ENCODE peak calls at places on chromosomes 3 and 15, in five cellular contexts. B is endothelial cell of umbilical vein, O is left ventricle myocardium inferior, Y is PC-3, I is psoas muscle. W is an unnamed sample.

GRCh38 chr3:70933105-70933810 is 620.8 kb upstream of the MDFIC2 start:
- DNase-seq in B (peak; percentile 58), O (no peak), Y (peak; percentile 70), I (no peak), W (no peak)

GRCh38 chr3:108073712-108074431 is 17.0 kb downstream of the CD47 start:
- DNase-seq in B (no peak), O (no peak), Y (peak; percentile 14), I (no peak), W (no peak)

GRCh38 chr15:64013179-64014043 is 32.9 kb downstream of the DAPK2 start:
- DNase-seq in B (no peak), O (no peak), Y (peak; percentile 40), I (no peak), W (peak; percentile 33)

GRCh38 chr15:74768771-74769342 is 13.0 kb upstream of the CSK start:
- DNase-seq in B (peak; percentile 58), O (peak; percentile 50), Y (peak; percentile 64), I (no peak), W (peak; percentile 85)

GRCh38 chr15:70533931-70534742 is 229.2 kb downstream of the UACA start:
- DNase-seq in B (no peak), O (no peak), Y (peak; percentile 35), I (no peak), W (no peak)

GRCh38 chr3:191435981-191436380 is 25.0 kb upstream of the PYDC2 start:
- DNase-seq in B (no peak), O (no peak), Y (no peak), I (no peak), W (no peak)

GRCh38 chr3:52108302-52109232 is 45.7 kb downstream of the POC1A start:
- DNase-seq in B (no peak), O (peak; percentile 55), Y (no peak), I (peak; percentile 50), W (no peak)

GRCh38 chr3:178690571-178690970 is 154.3 kb downstream of the KCNMB2 start:
- DNase-seq in B (no peak), O (no peak), Y (no peak), I (no peak), W (peak; percentile 23)

GRCh38 chr3:161500057-161500836 is 3.6 kb downstream of the OTOL1 start:
- DNase-seq in B (no peak), O (no peak), Y (peak; percentile 51), I (no peak), W (peak; percentile 1)

GRCh38 chr15:51726302-51727073 is 11.0 kb downstream of the LYSMD2 start:
- DNase-seq in B (no peak), O (peak; percentile 43), Y (peak; percentile 86), I (peak; percentile 44), W (peak; percentile 90)

GRCh38 chr15:70810916-70811578 is 42.9 kb downstream of the LARP6 start:
- DNase-seq in B (no peak), O (no peak), Y (no peak), I (no peak), W (no peak)

GRCh38 chr15:41951571-41951970 is 20.8 kb downstream of the EHD4 start:
- DNase-seq in B (no peak), O (no peak), Y (no peak), I (no peak), W (no peak)

GRCh38 chr3:13484861-13485590 is 4.9 kb downstream of the HDAC11 start:
- DNase-seq in B (no peak), O (peak; percentile 86), Y (peak; percentile 77), I (peak; percentile 80), W (peak; percentile 54)

GRCh38 chr3:69649120-69649519 is 90.1 kb upstream of the MITF start:
- DNase-seq in B (peak; percentile 69), O (no peak), Y (peak; percentile 70), I (no peak), W (no peak)

GRCh38 chr3:152328841-152329240 is 60.1 kb downstream of the MBNL1 start:
- DNase-seq in B (peak; percentile 95), O (no peak), Y (peak; percentile 94), I (no peak), W (peak; percentile 90)

GRCh38 chr3:42347928-42348327 is 62.5 kb downstream of the LYZL4 start:
- DNase-seq in B (no peak), O (no peak), Y (no peak), I (no peak), W (no peak)

GRCh38 chr3:127394984-127395662 is 107.3 kb upstream of the PRR20G start:
- DNase-seq in B (no peak), O (peak; percentile 2), Y (no peak), I (no peak), W (no peak)

GRCh38 chr3:127304121-127304744 is 16.4 kb upstream of the PRR20G start:
- DNase-seq in B (no peak), O (no peak), Y (peak; percentile 75), I (no peak), W (no peak)

GRCh38 chr3:159252772-159253384 is 451.0 kb downstream of the MFSD1 start:
- DNase-seq in B (peak; percentile 80), O (no peak), Y (peak; percentile 79), I (no peak), W (peak; percentile 73)

GRCh38 chr15:45439521-45439931 is 61.2 kb upstream of the GATM start:
- DNase-seq in B (no peak), O (no peak), Y (no peak), I (no peak), W (no peak)

GRCh38 chr3:129702934-129703712 is 96.6 kb upstream of the PLXND1 start:
- DNase-seq in B (no peak), O (no peak), Y (no peak), I (no peak), W (no peak)

GRCh38 chr3:105798381-105798934 is 70.4 kb downstream of the CBLB start:
- DNase-seq in B (no peak), O (no peak), Y (no peak), I (no peak), W (no peak)

GRCh38 chr3:178419078-178419477 is 117.2 kb upstream of the KCNMB2 start:
- DNase-seq in B (no peak), O (no peak), Y (peak; percentile 62), I (no peak), W (peak; percentile 48)

GRCh38 chr3:105944281-105944680 is 75.5 kb upstream of the CBLB start:
- DNase-seq in B (no peak), O (no peak), Y (peak; percentile 49), I (no peak), W (peak; percentile 35)

GRCh38 chr15:33700695-33701303 is 267.5 kb upstream of the CHRM5 start:
- DNase-seq in B (peak; percentile 85), O (peak; percentile 45), Y (peak; percentile 84), I (peak; percentile 69), W (peak; percentile 83)

GRCh38 chr3:181899702-181900101 is 188.0 kb downstream of the SOX2 start:
- DNase-seq in B (no peak), O (no peak), Y (peak; percentile 34), I (no peak), W (no peak)

GRCh38 chr3:71380096-71380495 is 203.4 kb downstream of the FOXP1 start:
- DNase-seq in B (no peak), O (no peak), Y (no peak), I (no peak), W (no peak)

GRCh38 chr3:170117134-170117533 is 64.4 kb downstream of the PHC3 start:
- DNase-seq in B (peak; percentile 16), O (no peak), Y (peak; percentile 26), I (no peak), W (no peak)

GRCh38 chr3:187293977-187294376 is 2.4 kb upstream of the MASP1 start:
- DNase-seq in B (peak; percentile 42), O (no peak), Y (no peak), I (no peak), W (no peak)

GRCh38 chr3:7307410-7307809 is 446.5 kb downstream of the GRM7 start:
- DNase-seq in B (peak; percentile 93), O (no peak), Y (no peak), I (no peak), W (no peak)

GRCh38 chr3:148329481-148330220 is 368.1 kb upstream of the AGTR1 start:
- DNase-seq in B (no peak), O (no peak), Y (no peak), I (no peak), W (no peak)

GRCh38 chr15:101328001-101328400 is 33.0 kb upstream of the SNRPA1 start:
- DNase-seq in B (no peak), O (no peak), Y (no peak), I (no peak), W (no peak)

GRCh38 chr3:160707187-160707789 is 30.3 kb downstream of the ARL14 start:
- DNase-seq in B (peak; percentile 43), O (no peak), Y (peak; percentile 73), I (no peak), W (peak; percentile 75)

GRCh38 chr3:57158316-57158715 is 6.8 kb downstream of the IL17RD start:
- DNase-seq in B (no peak), O (no peak), Y (no peak), I (no peak), W (no peak)

DNA sequence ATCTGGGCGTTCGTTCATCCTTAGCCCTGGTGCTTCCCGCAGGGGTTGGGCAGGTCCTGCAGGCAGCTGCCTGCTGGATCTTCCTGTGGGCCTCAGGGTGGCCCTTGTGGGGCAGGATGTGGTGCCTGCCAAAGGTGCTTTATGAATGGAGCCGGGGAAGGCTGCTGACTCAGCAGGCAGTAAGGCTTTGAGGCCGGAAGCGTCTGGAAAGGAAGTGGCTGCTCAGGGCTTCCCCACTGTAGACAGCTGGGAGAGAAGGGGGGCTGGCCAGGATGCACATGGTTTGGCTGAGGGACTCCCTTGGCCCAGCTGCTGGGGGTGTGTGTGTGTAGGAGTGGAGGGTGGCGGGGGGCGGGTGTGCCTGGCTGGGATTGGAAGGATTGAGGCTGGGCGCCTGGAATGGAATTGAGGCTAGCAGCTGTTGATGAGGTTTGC is 12.9 kb downstream of the CD276 start:
- DNase-seq in B (peak; percentile 99), O (peak; percentile 86), Y (peak; percentile 96), I (peak; percentile 85), W (peak; percentile 76)
- H3K4me1 ChIP-seq in B (peaks cover 21% of the 10 kb centered on the region), O (peaks cover 54% of the 10 kb centered on the region), Y (peaks cover 23% of the 10 kb centered on the region), I (peaks cover 48% of the 10 kb centered on the region), W (peaks cover 51% of the 10 kb centered on the region)

DNA sequence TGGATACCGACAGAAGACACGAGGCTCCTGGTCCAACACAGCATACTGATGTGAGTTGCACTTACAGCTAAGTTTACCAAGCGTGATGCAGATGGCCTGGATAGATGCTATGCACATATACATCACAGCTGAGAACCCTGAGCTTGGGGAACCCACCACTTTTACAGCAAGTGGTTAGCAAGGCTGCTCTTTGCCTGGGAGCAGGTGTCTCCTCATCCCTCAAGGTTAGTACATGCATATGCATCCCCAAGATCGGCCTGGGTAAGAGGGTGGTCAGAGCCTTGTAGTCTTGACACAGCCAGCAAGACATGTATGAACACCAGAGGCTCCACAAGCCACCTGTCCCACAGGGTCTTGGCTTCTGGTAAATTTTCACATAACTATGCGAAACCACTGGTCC is 28.3 kb downstream of the LRRC2 start:
- DNase-seq in B (no peak), O (no peak), Y (no peak), I (no peak), W (no peak)
- H3K4me1 ChIP-seq in B (peaks cover 17% of the 10 kb centered on the region), O (peaks cover 28% of the 10 kb centered on the region), Y (peaks cover 32% of the 10 kb centered on the region), I (peaks cover 41% of the 10 kb centered on the region), W (peaks cover 12% of the 10 kb centered on the region)

DNA sequence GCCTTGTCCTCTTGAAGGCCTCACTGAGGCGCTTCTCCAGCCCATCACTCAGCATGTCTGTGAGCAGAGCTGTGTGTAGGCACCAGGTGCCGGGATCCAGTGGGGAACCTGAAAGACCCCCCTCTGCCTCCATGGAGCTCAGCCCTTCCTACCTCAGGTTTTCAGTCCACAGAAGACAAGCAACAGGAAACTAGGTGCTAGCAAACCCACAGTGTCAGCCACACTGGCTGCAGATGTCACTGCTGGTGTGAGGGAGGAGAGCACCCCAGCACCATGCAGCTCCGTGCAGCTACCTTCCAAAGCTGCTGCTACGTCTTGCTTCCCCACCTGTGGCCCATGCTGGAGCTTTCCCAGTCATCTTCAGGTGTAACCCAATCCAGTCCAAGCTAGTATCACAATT is 17.9 kb downstream of the PSTPIP1 start:
- DNase-seq in B (no peak), O (no peak), Y (no peak), I (no peak), W (no peak)
- H3K4me1 ChIP-seq in B (no peaks in the 10 kb centered on the region), O (peaks cover 14% of the 10 kb centered on the region), Y (no peaks in the 10 kb centered on the region), I (no peaks in the 10 kb centered on the region), W (no peaks in the 10 kb centered on the region)

GRCh38 chr3:58661836-58662235 is 4.7 kb downstream of the FAM3D start:
- DNase-seq in B (no peak), O (no peak), Y (no peak), I (no peak), W (no peak)
- H3K4me1 ChIP-seq in B (peaks cover 9% of the 10 kb centered on the region), O (no peaks in the 10 kb centered on the region), Y (peaks cover 2% of the 10 kb centered on the region), I (no peaks in the 10 kb centered on the region), W (no peaks in the 10 kb centered on the region)

W was measured in adipocyte.